ENCODE peak calls at places on chromosome 11, in seven cellular contexts. K is keratinocyte, S is breast epithelium, E is right cardiac atrium, A is iPS DF 6.9, G is mesenchymal stem cell, T is trophoblast cell. I is an unnamed sample.

GRCh38 chr11:133842053-133842452 is 3.3 kb downstream of the SPATA19 start:
- DNase-seq in A (no peak), G (no peak), E (no peak), K (no peak), T (no peak), S (no peak), I (no peak)

GRCh38 chr11:48064306-48064705 is 83.9 kb downstream of the PTPRJ start:
- DNase-seq in G (peak; percentile 81), E (no peak), S (no peak), T (no peak), K (no peak), A (no peak), I (no peak)

GRCh38 chr11:130771708-130772107 is 144.6 kb downstream of the SNX19 start:
- DNase-seq in A (no peak), E (no peak), K (no peak), S (no peak), G (peak; percentile 61), T (no peak), I (no peak)

GRCh38 chr11:43681543-43681942 is 1.0 kb downstream of the HSD17B12 start:
- DNase-seq in S (no peak), K (no peak), A (no peak), G (peak; percentile 57), T (peak; percentile 5), E (no peak), I (no peak)

GRCh38 chr11:117005758-117006157 is 92.5 kb downstream of the SIK3 start:
- DNase-seq in S (no peak), A (no peak), T (no peak), K (no peak), G (no peak), E (no peak), I (no peak)

GRCh38 chr11:73205666-73206343 is 12.3 kb upstream of the P2RY2 start:
- DNase-seq in T (peak; percentile 85), G (peak; percentile 22), E (no peak), A (no peak), K (no peak), S (no peak), I (no peak)

GRCh38 chr11:111194789-111195188 is 50.7 kb upstream of the POU2AF2 start:
- DNase-seq in A (no peak), G (no peak), K (no peak), E (no peak), S (no peak), T (no peak), I (no peak)

GRCh38 chr11:120912504-120912903 is 111.4 kb upstream of the TBCEL start:
- DNase-seq in G (peak; percentile 33), A (peak; percentile 27), S (no peak), E (no peak), T (peak; percentile 71), K (no peak), I (no peak)

GRCh38 chr11:29826878-29827277 is 190.0 kb downstream of the KCNA4 start:
- DNase-seq in T (no peak), S (no peak), A (no peak), E (no peak), K (no peak), G (no peak), I (no peak)
- H3K9me3 ChIP-seq in T (no peaks in the 10 kb centered on the region), S (no peaks in the 10 kb centered on the region), A (no peaks in the 10 kb centered on the region), E (no peaks in the 10 kb centered on the region), K (no peaks in the 10 kb centered on the region), G (no peaks in the 10 kb centered on the region), I (no peaks in the 10 kb centered on the region)

DNA sequence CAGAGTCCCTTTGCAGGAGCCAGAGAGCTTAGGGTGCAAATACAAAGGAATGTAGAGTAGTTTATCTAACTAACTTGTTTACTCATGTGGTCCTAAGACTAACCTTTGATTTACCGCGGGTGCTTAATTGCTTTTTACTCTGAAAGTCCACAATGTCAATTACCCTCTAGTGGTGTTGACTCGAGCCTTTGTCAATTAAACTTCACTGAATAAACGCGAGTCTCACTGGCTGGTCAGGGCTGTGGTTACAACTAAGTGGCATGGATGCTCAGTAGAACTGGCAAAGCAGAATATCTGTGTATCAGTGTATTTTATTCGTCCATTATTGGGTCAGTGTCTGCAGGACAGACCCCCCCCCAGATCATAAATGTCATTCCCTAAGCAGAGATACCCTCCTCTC is 181.7 kb downstream of the OR4C45 start:
- DNase-seq in T (no peak), G (no peak), E (no peak), S (no peak), A (no peak), K (no peak), I (no peak)
- H3K9me3 ChIP-seq in T (peaks cover 3% of the 10 kb centered on the region), G (peaks cover 8% of the 10 kb centered on the region), E (no peaks in the 10 kb centered on the region), S (peaks cover 5% of the 10 kb centered on the region), A (peaks cover 4% of the 10 kb centered on the region), K (no peaks in the 10 kb centered on the region), I (no peaks in the 10 kb centered on the region)

GRCh38 chr11:50246183-50246582 is 213.5 kb downstream of the OR4C45 start:
- DNase-seq in A (no peak), K (no peak), T (no peak), E (no peak), S (no peak), G (no peak), I (no peak)
- H3K9me3 ChIP-seq in A (peaks cover 9% of the 10 kb centered on the region), K (peaks cover 2% of the 10 kb centered on the region), T (peaks cover 20% of the 10 kb centered on the region), E (no peaks in the 10 kb centered on the region), S (peaks cover 11% of the 10 kb centered on the region), G (peaks cover 3% of the 10 kb centered on the region), I (no peaks in the 10 kb centered on the region)

DNA sequence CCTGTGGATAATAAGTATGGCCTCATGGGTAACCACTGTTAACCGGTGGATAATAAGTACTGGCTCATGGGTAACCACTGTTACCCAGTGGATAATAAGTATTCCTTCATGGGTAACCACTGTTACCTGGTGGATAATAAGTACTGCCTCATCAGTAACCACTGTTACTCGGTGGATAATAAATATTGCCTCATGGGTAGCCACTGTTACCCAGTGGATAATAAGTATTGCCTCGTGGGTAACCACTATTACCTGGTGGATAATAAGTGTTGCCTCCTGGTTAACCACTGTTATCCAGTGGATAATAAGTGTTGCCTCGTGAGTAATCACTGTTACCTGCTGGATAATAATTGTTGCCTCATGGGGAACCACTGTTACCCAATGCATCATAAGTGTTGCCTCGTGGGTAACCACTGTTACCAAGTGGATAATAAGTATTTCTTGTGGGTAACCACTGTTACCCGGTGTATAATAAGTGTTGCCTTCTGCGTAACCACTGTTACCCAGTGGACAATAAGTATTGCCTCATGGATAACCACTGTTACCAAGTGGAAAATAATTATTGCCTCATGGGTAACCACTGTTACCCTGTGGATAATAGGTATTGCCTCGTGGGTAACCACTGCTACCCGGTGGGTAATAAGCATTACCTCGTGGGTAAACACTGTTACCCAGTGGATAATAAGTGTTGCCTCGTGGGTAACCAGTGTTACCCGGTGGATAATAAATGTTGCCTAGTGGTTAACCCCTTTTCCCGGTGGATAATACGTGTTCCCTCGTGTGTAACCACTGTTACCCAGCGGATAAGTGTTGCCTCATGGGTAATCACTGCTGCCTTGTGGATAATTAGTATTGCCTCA is 26.6 kb upstream of the NXPE4 start:
- DNase-seq in K (no peak), A (no peak), G (no peak), S (no peak), E (no peak), T (no peak), I (no peak)
- H3K9me3 ChIP-seq in K (peaks cover 1% of the 10 kb centered on the region), A (peaks cover 2% of the 10 kb centered on the region), G (peaks cover 13% of the 10 kb centered on the region), S (no peaks in the 10 kb centered on the region), E (no peaks in the 10 kb centered on the region), T (peaks cover 13% of the 10 kb centered on the region), I (peaks cover 4% of the 10 kb centered on the region)

GRCh38 chr11:125165664-125166346 is 1.3 kb downstream of the PKNOX2 start:
- DNase-seq in S (no peak), A (no peak), T (no peak), K (no peak), E (no peak), G (peak; percentile 65), I (no peak)
- H3K9me3 ChIP-seq in S (no peaks in the 10 kb centered on the region), A (no peaks in the 10 kb centered on the region), T (no peaks in the 10 kb centered on the region), K (no peaks in the 10 kb centered on the region), E (no peaks in the 10 kb centered on the region), G (no peaks in the 10 kb centered on the region), I (no peaks in the 10 kb centered on the region)

DNA sequence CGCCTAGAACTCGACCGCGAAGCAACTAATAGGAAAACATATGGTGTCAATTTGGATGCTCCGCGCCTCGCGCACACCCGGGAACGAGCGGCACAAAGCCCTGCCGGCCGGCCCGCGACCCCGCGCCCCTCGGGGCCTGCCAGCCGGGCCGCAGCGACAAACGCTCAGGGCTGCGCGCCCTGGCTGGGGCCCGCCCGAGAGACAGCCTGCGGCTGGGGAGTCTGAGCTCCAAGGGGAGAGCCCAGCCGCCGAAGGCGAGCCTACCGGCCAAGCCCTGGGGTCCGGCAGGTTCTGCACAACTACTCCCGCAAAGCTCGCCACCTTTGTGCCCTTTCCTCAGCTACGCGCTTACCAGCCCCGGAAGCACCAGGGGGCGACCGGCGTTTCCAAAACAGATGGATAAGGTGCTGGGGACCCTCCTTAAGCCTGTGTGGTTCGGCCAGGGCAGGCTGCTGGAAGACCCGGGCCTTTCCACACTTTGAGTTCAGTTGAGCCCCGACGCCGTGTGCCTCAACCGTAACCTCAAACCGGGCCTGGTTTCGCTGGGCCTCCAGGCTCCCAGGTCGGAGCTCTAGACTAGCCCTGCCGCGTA is 6.0 kb downstream of the PAX6 start:
- DNase-seq in G (no peak), S (no peak), T (no peak), K (no peak), A (no peak), E (peak; percentile 46), I (no peak)
- H3K9me3 ChIP-seq in G (peaks cover 5% of the 10 kb centered on the region), S (no peaks in the 10 kb centered on the region), T (peaks cover 2% of the 10 kb centered on the region), K (no peaks in the 10 kb centered on the region), A (no peaks in the 10 kb centered on the region), E (no peaks in the 10 kb centered on the region), I (peaks cover 10% of the 10 kb centered on the region)

GRCh38 chr11:55793321-55793720 is 2.0 kb upstream of the OR5D14 start:
- DNase-seq in E (no peak), T (no peak), A (no peak), K (no peak), S (no peak), G (no peak), I (no peak)
- H3K9me3 ChIP-seq in E (no peaks in the 10 kb centered on the region), T (peaks cover 3% of the 10 kb centered on the region), A (peaks cover 2% of the 10 kb centered on the region), K (peaks cover 2% of the 10 kb centered on the region), S (no peaks in the 10 kb centered on the region), G (no peaks in the 10 kb centered on the region), I (no peaks in the 10 kb centered on the region)

GRCh38 chr11:35045219-35045819 is 93.7 kb upstream of the CD44 start:
- DNase-seq in S (no peak), K (no peak), A (no peak), T (no peak), G (peak; percentile 44), E (no peak), I (peak; percentile 69)

GRCh38 chr11:35047179-35047578 is 91.8 kb upstream of the CD44 start:
- DNase-seq in G (no peak), A (no peak), T (no peak), E (no peak), S (no peak), K (no peak), I (peak; percentile 26)

GRCh38 chr11:35049906-35050531 is 89.0 kb upstream of the CD44 start:
- DNase-seq in S (no peak), G (peak; percentile 50), A (no peak), K (no peak), T (no peak), E (no peak), I (no peak)

GRCh38 chr11:35046606-35047005 is 92.4 kb upstream of the CD44 start:
- DNase-seq in S (no peak), E (no peak), G (no peak), T (no peak), K (no peak), A (no peak), I (no peak)

DNA sequence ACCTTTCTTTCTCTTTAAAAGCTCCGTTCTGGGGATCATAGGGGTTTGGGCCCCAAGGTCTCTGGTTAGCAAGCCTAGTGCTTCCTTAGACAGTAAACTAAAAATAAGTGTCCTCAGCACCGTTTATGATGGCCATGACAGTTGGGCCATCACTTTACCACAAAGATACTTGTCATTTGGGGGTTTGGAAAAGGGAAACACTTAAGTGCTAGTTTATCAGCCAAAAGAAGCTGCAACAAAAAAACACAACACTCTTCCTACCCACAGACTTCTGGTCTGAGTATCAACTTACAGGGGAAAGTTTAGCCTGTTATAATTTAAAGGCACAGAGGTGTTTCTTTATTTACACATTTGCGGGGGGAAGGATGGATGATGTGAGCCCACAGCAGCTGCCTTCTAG is 88.4 kb upstream of the CD44 start:
- DNase-seq in K (no peak), E (no peak), G (peak; percentile 36), T (no peak), S (no peak), A (no peak), I (no peak)
- H3K9me3 ChIP-seq in K (no peaks in the 10 kb centered on the region), E (no peaks in the 10 kb centered on the region), G (no peaks in the 10 kb centered on the region), T (no peaks in the 10 kb centered on the region), S (no peaks in the 10 kb centered on the region), A (no peaks in the 10 kb centered on the region), I (no peaks in the 10 kb centered on the region)